ENCODE peak calls at places on chromosomes 6 and 20, in seven cellular contexts. I is H9, P is mesendoderm, E is trophoblast cell, L is mesenchymal stem cell, Y is neuronal stem cell, A is H1. N is an unnamed sample.

GRCh38 chr6:114240800-114241199 is 102.0 kb downstream of the HS3ST5 start:
- DNase-seq in I (no peak), P (no peak), E (no peak), L (no peak), Y (no peak), A (no peak), N (no peak)

GRCh38 chr6:163386329-163386910 is 28.1 kb upstream of the QKI start:
- DNase-seq in I (no peak), P (no peak), E (no peak), L (no peak), Y (no peak), A (no peak), N (no peak)

GRCh38 chr6:117605169-117605826 is 3.0 kb upstream of the GOPC start:
- DNase-seq in I (peak; percentile 47), P (peak; percentile 84), E (peak; percentile 72), L (peak; percentile 78), Y (peak; percentile 38), A (no peak), N (peak; percentile 83)

GRCh38 chr6:118419448-118420394 is 128.4 kb upstream of the PLN start:
- DNase-seq in I (no peak), P (no peak), E (no peak), L (no peak), Y (no peak), A (no peak), N (peak; percentile 29)

GRCh38 chr6:21109421-21110178 is 484.0 kb upstream of the SOX4 start:
- DNase-seq in I (no peak), P (peak; percentile 80), E (peak; percentile 84), L (peak; percentile 42), Y (no peak), A (no peak), N (peak; percentile 59)

GRCh38 chr20:12318043-12318442 is 400.4 kb downstream of the BTBD3 start:
- DNase-seq in I (no peak), P (no peak), E (no peak), L (no peak), Y (no peak), A (no peak), N (no peak)

GRCh38 chr20:51423810-51424209 is 118.7 kb downstream of the NFATC2 start:
- DNase-seq in I (peak; percentile 69), P (peak; percentile 88), E (peak; percentile 98), L (peak; percentile 29), Y (no peak), A (peak; percentile 74), N (no peak)

GRCh38 chr6:120608826-120609225 is 725.5 kb downstream of the TBC1D32 start:
- DNase-seq in I (no peak), P (no peak), E (no peak), L (no peak), Y (no peak), A (no peak), N (no peak)

GRCh38 chr20:32021091-32021490 is 10.9 kb downstream of the CCM2L start:
- DNase-seq in I (no peak), P (no peak), E (no peak), L (no peak), Y (no peak), A (no peak), N (no peak)

GRCh38 chr20:43925215-43925614 is 10.6 kb downstream of the TOX2 start:
- DNase-seq in I (no peak), P (no peak), E (no peak), L (no peak), Y (no peak), A (no peak), N (no peak)

GRCh38 chr20:53671370-53671769 is 77.7 kb upstream of the ZNF217 start:
- DNase-seq in I (no peak), P (no peak), E (peak; percentile 94), L (no peak), Y (no peak), A (no peak), N (no peak)

GRCh38 chr20:43431120-43431519 is 26.6 kb upstream of the SRSF6 start:
- DNase-seq in I (no peak), P (no peak), E (no peak), L (no peak), Y (no peak), A (no peak), N (no peak)

DNA sequence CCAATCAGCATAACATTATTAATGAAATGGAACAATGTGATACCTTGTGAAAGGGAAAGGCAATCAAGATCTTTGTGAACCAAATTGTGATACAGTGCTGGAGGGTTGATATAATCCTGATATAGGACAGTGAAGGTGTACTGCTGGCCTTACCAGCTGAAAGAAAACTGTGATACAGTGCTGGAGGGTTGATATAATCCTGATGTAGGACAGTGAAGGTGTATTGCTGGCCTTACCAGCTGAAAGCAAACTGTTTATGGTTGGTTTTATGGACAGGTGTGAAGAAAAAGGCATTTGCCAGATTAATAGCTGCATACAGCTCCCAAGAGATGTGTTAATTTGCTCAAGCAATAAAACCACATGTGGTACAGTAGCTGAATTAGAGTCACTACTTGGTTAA is 73.9 kb downstream of the MRAP2 start:
- DNase-seq in I (no peak), P (no peak), E (no peak), L (no peak), Y (no peak), A (no peak), N (no peak)
- H3K9ac ChIP-seq in I (no peak overlapping the region), P (no peak overlapping the region), E (no peak overlapping the region), L (no peak overlapping the region), Y (no peak overlapping the region), A (no peak overlapping the region), N (no peak overlapping the region)

DNA sequence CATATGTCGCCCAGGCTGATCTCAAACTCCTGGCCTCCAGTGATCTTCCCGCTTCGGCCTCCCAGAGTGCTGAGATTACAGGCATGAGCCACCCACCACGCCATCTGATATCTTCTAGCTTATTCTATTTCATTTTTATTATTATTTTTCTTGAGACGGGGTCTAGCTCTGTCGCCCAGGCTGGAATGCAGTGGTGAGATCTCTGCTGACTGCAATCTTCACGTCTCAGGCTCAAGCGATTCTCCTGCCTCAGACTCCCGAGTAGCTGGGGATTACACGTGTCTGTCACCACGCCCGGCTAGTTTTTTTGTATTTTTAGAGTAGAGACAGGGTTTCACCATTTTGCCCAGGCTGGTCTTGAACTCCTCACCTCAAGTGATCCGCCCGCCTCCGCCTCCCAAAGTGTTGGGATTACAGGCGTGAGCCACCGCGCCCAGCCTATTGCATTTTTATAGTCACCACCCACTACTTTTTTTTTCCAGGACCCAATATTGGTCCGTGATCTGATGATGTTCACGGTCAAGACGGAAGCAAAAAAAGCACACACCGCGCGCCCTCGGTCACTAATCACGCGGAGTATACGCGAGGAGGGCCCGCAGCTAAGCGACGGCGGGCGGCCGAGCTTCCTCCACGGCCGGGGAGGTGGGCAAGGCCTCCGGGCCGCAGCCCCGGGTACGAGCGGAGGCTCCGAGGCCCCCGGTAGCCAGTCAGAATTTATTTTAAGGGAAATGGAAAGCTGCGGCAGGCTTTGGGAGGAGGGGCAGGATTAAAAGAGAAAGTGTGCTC is 1.1 kb upstream of the LSM14B start:
- DNase-seq in I (no peak), P (no peak), E (peak; percentile 57), L (peak; percentile 77), Y (no peak), A (no peak), N (peak; percentile 61)
- H2AK5ac ChIP-seq in I (no peak overlapping the region), P (no peak overlapping the region), E (no peak overlapping the region), L (no peak overlapping the region), Y (no peak overlapping the region), A (no peak overlapping the region), N (no peak overlapping the region)

GRCh38 chr20:25407311-25408169 is at the start of gene GINS1:
- DNase-seq in I (peak; percentile 98), P (peak; percentile 98), E (peak; percentile 73), L (peak; percentile 89), Y (peak; percentile 88), A (peak; percentile 91), N (peak; percentile 85)
- H3K9ac ChIP-seq in I (peak within 1 kb of the TSS; percentile 93), P (peak within 1 kb of the TSS; percentile 77), E (peak within 1 kb of the TSS; percentile 89), L (peak within 1 kb of the TSS; percentile 94), Y (peak within 1 kb of the TSS; percentile 96), A (peak within 1 kb of the TSS; percentile 90), N (peak within 1 kb of the TSS; percentile 86)

DNA sequence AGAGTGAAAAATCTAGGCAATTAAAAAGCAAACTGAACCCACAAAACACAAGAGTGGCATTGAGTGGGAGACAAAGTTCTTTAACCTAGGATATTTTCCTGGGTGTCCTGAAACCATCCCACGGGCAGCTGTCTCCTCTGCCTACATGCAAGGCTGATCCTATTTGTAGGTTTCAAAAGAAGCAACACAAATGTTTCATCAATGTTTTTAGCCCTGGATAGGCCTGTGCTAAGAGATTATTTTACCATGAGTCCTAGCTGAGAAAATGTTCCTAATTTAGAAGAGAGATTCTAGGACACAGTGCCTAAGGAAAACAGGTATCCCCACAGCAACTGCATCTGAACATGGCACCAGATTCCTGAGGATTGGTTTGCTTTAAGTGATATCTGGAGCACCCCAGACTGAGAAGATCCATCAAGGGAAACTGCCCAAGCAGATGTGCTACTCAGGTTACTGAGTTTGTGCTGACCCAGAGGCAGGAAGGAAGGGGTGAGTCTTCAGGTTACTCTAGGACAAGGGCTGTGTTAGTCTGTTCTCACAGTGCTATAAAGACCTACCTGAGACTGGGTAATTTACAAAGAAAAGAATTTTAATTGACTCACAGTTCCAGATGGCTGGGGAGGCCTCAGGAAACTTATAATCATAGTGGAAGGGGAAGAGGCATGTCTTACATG is 111.6 kb upstream of the UST start:
- DNase-seq in I (no peak), P (no peak), E (no peak), L (no peak), Y (no peak), A (no peak), N (no peak)
- H2AK5ac ChIP-seq in I (no peak overlapping the region), P (no peak overlapping the region), E (no peak overlapping the region), L (no peak overlapping the region), Y (no peak overlapping the region), A (no peak overlapping the region), N (no peak overlapping the region)

DNA sequence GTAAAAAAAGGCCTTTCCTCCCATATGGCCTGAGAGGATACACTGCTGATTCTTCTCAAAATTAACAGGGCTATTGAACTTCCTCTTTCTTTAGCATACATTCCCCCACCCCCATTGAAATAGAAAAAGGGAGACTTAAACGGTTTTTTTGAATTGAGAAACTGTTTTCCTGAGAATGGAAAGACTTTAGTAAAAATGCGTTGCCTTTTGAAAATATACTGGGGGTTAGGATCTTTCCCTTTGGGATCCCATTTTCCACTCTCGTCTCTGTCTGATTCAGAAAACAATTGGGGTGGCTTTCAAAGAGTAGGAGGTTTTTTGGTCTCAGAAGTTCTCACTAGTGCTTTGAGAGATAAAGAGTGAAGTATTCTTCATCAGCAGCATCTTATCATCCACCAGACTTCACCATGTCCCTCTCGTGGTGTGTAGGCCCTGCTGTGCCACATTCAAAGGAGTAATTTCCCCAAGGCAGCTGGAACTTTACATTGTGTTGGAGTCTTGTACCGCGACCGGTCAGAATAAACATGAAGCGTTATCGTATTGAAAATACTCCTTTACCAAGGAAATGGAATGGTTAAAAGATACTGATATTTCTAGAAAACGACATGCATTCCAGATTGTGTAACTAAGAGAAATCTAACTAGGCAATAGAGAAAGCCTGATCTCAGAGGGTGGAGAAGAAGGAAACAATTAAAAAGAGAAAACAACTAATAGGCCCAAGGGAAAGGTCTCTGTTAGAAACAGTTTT is 10.6 kb downstream of the MYB start:
- DNase-seq in I (no peak), P (no peak), E (no peak), L (no peak), Y (no peak), A (no peak), N (no peak)
- H3K9ac ChIP-seq in I (no peak overlapping the region), P (no peak overlapping the region), E (no peak overlapping the region), L (no peak overlapping the region), Y (no peak overlapping the region), A (no peak overlapping the region), N (no peak overlapping the region)